ENCODE peak calls at places on chromosomes 6 and 20, in nine cellular contexts. One of them, this sample, is unnamed.

GRCh38 chr20:39946053-39946810 is 742.8 kb downstream of the MAFB start:
- DNase-seq in ovary: no peak
- DNase-seq in left ventricle myocardium inferior: no peak
- DNase-seq in CD8-positive, alpha-beta T cell: no peak
- DNase-seq in lung: no peak
- DNase-seq in CD4-positive, alpha-beta memory T cell: no peak
- DNase-seq in body of pancreas: no peak
- DNase-seq in Peyer's patch: no peak
- DNase-seq in PC-3: no peak
- DNase-seq in this sample: no peak

GRCh38 chr20:37968726-37969401 is 64.4 kb downstream of the TTI1 start:
- DNase-seq in CD8-positive, alpha-beta T cell: no peak
- DNase-seq in CD4-positive, alpha-beta memory T cell: no peak
- DNase-seq in ovary: no peak
- DNase-seq in left ventricle myocardium inferior: no peak
- DNase-seq in Peyer's patch: no peak
- DNase-seq in PC-3: peak; percentile 33
- DNase-seq in lung: no peak
- DNase-seq in body of pancreas: no peak
- DNase-seq in this sample: peak; percentile 21

GRCh38 chr6:151067684-151068596 is 171.8 kb upstream of the AKAP12 start:
- DNase-seq in body of pancreas: peak; percentile 52
- DNase-seq in left ventricle myocardium inferior: peak; percentile 69
- DNase-seq in ovary: peak; percentile 71
- DNase-seq in CD8-positive, alpha-beta T cell: no peak
- DNase-seq in lung: peak; percentile 41
- DNase-seq in CD4-positive, alpha-beta memory T cell: no peak
- DNase-seq in Peyer's patch: peak; percentile 69
- DNase-seq in PC-3: peak; percentile 97
- DNase-seq in this sample: peak; percentile 96

GRCh38 chr6:109165392-109165964 is 70.2 kb downstream of the CEP57L1 start:
- DNase-seq in body of pancreas: no peak
- DNase-seq in left ventricle myocardium inferior: no peak
- DNase-seq in Peyer's patch: peak; percentile 50
- DNase-seq in PC-3: peak; percentile 4
- DNase-seq in ovary: no peak
- DNase-seq in lung: no peak
- DNase-seq in CD8-positive, alpha-beta T cell: no peak
- DNase-seq in CD4-positive, alpha-beta memory T cell: no peak
- DNase-seq in this sample: peak; percentile 47

GRCh38 chr6:91606148-91606901 is 1019.5 kb upstream of the MAP3K7 start:
- DNase-seq in lung: no peak
- DNase-seq in body of pancreas: no peak
- DNase-seq in Peyer's patch: no peak
- DNase-seq in ovary: no peak
- DNase-seq in PC-3: no peak
- DNase-seq in left ventricle myocardium inferior: no peak
- DNase-seq in CD4-positive, alpha-beta memory T cell: no peak
- DNase-seq in CD8-positive, alpha-beta T cell: no peak
- DNase-seq in this sample: no peak

GRCh38 chr6:35429463-35429862 is 22.7 kb upstream of the FANCE start:
- DNase-seq in CD8-positive, alpha-beta T cell: no peak
- DNase-seq in lung: no peak
- DNase-seq in Peyer's patch: no peak
- DNase-seq in body of pancreas: no peak
- DNase-seq in CD4-positive, alpha-beta memory T cell: no peak
- DNase-seq in PC-3: no peak
- DNase-seq in left ventricle myocardium inferior: no peak
- DNase-seq in ovary: no peak
- DNase-seq in this sample: no peak

GRCh38 chr6:14207493-14207892 is 89.9 kb downstream of the CD83 start:
- DNase-seq in CD4-positive, alpha-beta memory T cell: no peak
- DNase-seq in ovary: no peak
- DNase-seq in body of pancreas: no peak
- DNase-seq in Peyer's patch: no peak
- DNase-seq in lung: no peak
- DNase-seq in left ventricle myocardium inferior: no peak
- DNase-seq in PC-3: no peak
- DNase-seq in CD8-positive, alpha-beta T cell: no peak
- DNase-seq in this sample: no peak

GRCh38 chr6:129954749-129955431 is 63.5 kb upstream of the L3MBTL3 start:
- DNase-seq in lung: no peak
- DNase-seq in CD8-positive, alpha-beta T cell: no peak
- DNase-seq in body of pancreas: no peak
- DNase-seq in CD4-positive, alpha-beta memory T cell: no peak
- DNase-seq in PC-3: no peak
- DNase-seq in ovary: no peak
- DNase-seq in Peyer's patch: no peak
- DNase-seq in left ventricle myocardium inferior: no peak
- DNase-seq in this sample: no peak

GRCh38 chr20:4483481-4483880 is 238.2 kb upstream of the PRND start:
- DNase-seq in body of pancreas: no peak
- DNase-seq in left ventricle myocardium inferior: no peak
- DNase-seq in ovary: no peak
- DNase-seq in Peyer's patch: no peak
- DNase-seq in CD4-positive, alpha-beta memory T cell: no peak
- DNase-seq in lung: no peak
- DNase-seq in CD8-positive, alpha-beta T cell: no peak
- DNase-seq in PC-3: peak; percentile 71
- DNase-seq in this sample: no peak

GRCh38 chr20:32737371-32738223 is 5.7 kb downstream of the COMMD7 start:
- DNase-seq in ovary: no peak
- DNase-seq in PC-3: peak; percentile 26
- DNase-seq in body of pancreas: no peak
- DNase-seq in lung: no peak
- DNase-seq in CD4-positive, alpha-beta memory T cell: peak; percentile 78
- DNase-seq in CD8-positive, alpha-beta T cell: no peak
- DNase-seq in left ventricle myocardium inferior: no peak
- DNase-seq in Peyer's patch: no peak
- DNase-seq in this sample: peak; percentile 66

GRCh38 chr20:32743237-32744112 is at the start of gene COMMD7:
- DNase-seq in CD4-positive, alpha-beta memory T cell: peak; percentile 66
- DNase-seq in PC-3: peak; percentile 59
- DNase-seq in CD8-positive, alpha-beta T cell: peak; percentile 40
- DNase-seq in lung: peak; percentile 68
- DNase-seq in Peyer's patch: peak; percentile 83
- DNase-seq in left ventricle myocardium inferior: peak; percentile 66
- DNase-seq in ovary: peak; percentile 80
- DNase-seq in body of pancreas: peak; percentile 72
- DNase-seq in this sample: peak; percentile 22

GRCh38 chr20:32741151-32741550 is 2.1 kb downstream of the COMMD7 start:
- DNase-seq in left ventricle myocardium inferior: no peak
- DNase-seq in body of pancreas: no peak
- DNase-seq in CD4-positive, alpha-beta memory T cell: no peak
- DNase-seq in PC-3: no peak
- DNase-seq in Peyer's patch: no peak
- DNase-seq in CD8-positive, alpha-beta T cell: no peak
- DNase-seq in lung: no peak
- DNase-seq in ovary: no peak
- DNase-seq in this sample: no peak

GRCh38 chr20:32742322-32743236 is 688 bp downstream of the COMMD7 start:
- DNase-seq in CD8-positive, alpha-beta T cell: no peak
- DNase-seq in body of pancreas: no peak
- DNase-seq in left ventricle myocardium inferior: no peak
- DNase-seq in CD4-positive, alpha-beta memory T cell: peak; percentile 12
- DNase-seq in Peyer's patch: peak; percentile 49
- DNase-seq in lung: no peak
- DNase-seq in ovary: no peak
- DNase-seq in PC-3: no peak
- DNase-seq in this sample: no peak
- H3K27ac ChIP-seq in CD8-positive, alpha-beta T cell: peak overlapping the region; percentile 79
- H3K27ac ChIP-seq in body of pancreas: peak overlapping the region; percentile 29
- H3K27ac ChIP-seq in left ventricle myocardium inferior: peak overlapping the region; percentile 89
- H3K27ac ChIP-seq in CD4-positive, alpha-beta memory T cell: peak overlapping the region; percentile 79
- H3K27ac ChIP-seq in Peyer's patch: peak overlapping the region; percentile 87
- H3K27ac ChIP-seq in lung: peak overlapping the region; percentile 90
- H3K27ac ChIP-seq in ovary: peak overlapping the region; percentile 71
- H3K27ac ChIP-seq in PC-3: no peak overlapping the region
- H3K27ac ChIP-seq in this sample: no peak overlapping the region

GRCh38 chr20:51153867-51154707 is 131.2 kb upstream of the KCNG1 start:
- DNase-seq in Peyer's patch: no peak
- DNase-seq in ovary: no peak
- DNase-seq in PC-3: no peak
- DNase-seq in body of pancreas: no peak
- DNase-seq in CD4-positive, alpha-beta memory T cell: no peak
- DNase-seq in left ventricle myocardium inferior: no peak
- DNase-seq in CD8-positive, alpha-beta T cell: no peak
- DNase-seq in lung: no peak
- DNase-seq in this sample: no peak
- H3K27me3 ChIP-seq in Peyer's patch: no peaks in the 10 kb centered on the region
- H3K27me3 ChIP-seq in ovary: no peaks in the 10 kb centered on the region
- H3K27me3 ChIP-seq in PC-3: peaks cover 68% of the 10 kb centered on the region
- H3K27me3 ChIP-seq in body of pancreas: no peaks in the 10 kb centered on the region
- H3K27me3 ChIP-seq in CD4-positive, alpha-beta memory T cell: no peaks in the 10 kb centered on the region
- H3K27me3 ChIP-seq in left ventricle myocardium inferior: peaks cover 97% of the 10 kb centered on the region
- H3K27me3 ChIP-seq in CD8-positive, alpha-beta T cell: no peaks in the 10 kb centered on the region
- H3K27me3 ChIP-seq in lung: no peaks in the 10 kb centered on the region
- H3K27me3 ChIP-seq in this sample: peaks cover 7% of the 10 kb centered on the region

GRCh38 chr20:46757135-46757534 is 47.7 kb downstream of the SLC2A10 start:
- DNase-seq in ovary: no peak
- DNase-seq in PC-3: no peak
- DNase-seq in Peyer's patch: no peak
- DNase-seq in CD4-positive, alpha-beta memory T cell: no peak
- DNase-seq in body of pancreas: no peak
- DNase-seq in left ventricle myocardium inferior: no peak
- DNase-seq in CD8-positive, alpha-beta T cell: no peak
- DNase-seq in lung: no peak
- DNase-seq in this sample: no peak

GRCh38 chr20:46758929-46759669 is 49.6 kb downstream of the SLC2A10 start:
- DNase-seq in Peyer's patch: no peak
- DNase-seq in left ventricle myocardium inferior: no peak
- DNase-seq in lung: no peak
- DNase-seq in PC-3: no peak
- DNase-seq in ovary: no peak
- DNase-seq in CD8-positive, alpha-beta T cell: no peak
- DNase-seq in body of pancreas: no peak
- DNase-seq in CD4-positive, alpha-beta memory T cell: no peak
- DNase-seq in this sample: no peak

GRCh38 chr20:46757754-46758678 is 48.6 kb downstream of the SLC2A10 start:
- DNase-seq in ovary: peak; percentile 53
- DNase-seq in CD8-positive, alpha-beta T cell: peak; percentile 40
- DNase-seq in PC-3: peak; percentile 79
- DNase-seq in CD4-positive, alpha-beta memory T cell: peak; percentile 48
- DNase-seq in lung: peak; percentile 45
- DNase-seq in left ventricle myocardium inferior: peak; percentile 30
- DNase-seq in Peyer's patch: peak; percentile 77
- DNase-seq in body of pancreas: peak; percentile 45
- DNase-seq in this sample: peak; percentile 39

GRCh38 chr20:46755483-46756417 is 46.3 kb downstream of the SLC2A10 start:
- DNase-seq in CD4-positive, alpha-beta memory T cell: no peak
- DNase-seq in PC-3: no peak
- DNase-seq in CD8-positive, alpha-beta T cell: no peak
- DNase-seq in Peyer's patch: no peak
- DNase-seq in lung: no peak
- DNase-seq in left ventricle myocardium inferior: no peak
- DNase-seq in body of pancreas: no peak
- DNase-seq in ovary: no peak
- DNase-seq in this sample: no peak

GRCh38 chr20:46756419-46756818 is 47.0 kb downstream of the SLC2A10 start:
- DNase-seq in CD8-positive, alpha-beta T cell: no peak
- DNase-seq in CD4-positive, alpha-beta memory T cell: no peak
- DNase-seq in Peyer's patch: no peak
- DNase-seq in ovary: no peak
- DNase-seq in body of pancreas: no peak
- DNase-seq in left ventricle myocardium inferior: no peak
- DNase-seq in lung: no peak
- DNase-seq in PC-3: no peak
- DNase-seq in this sample: no peak
- H3K4me3 ChIP-seq in CD8-positive, alpha-beta T cell: no peak overlapping the region
- H3K4me3 ChIP-seq in CD4-positive, alpha-beta memory T cell: no peak overlapping the region
- H3K4me3 ChIP-seq in Peyer's patch: no peak overlapping the region
- H3K4me3 ChIP-seq in ovary: no peak overlapping the region
- H3K4me3 ChIP-seq in body of pancreas: no peak overlapping the region
- H3K4me3 ChIP-seq in left ventricle myocardium inferior: no peak overlapping the region
- H3K4me3 ChIP-seq in lung: no peak overlapping the region
- H3K4me3 ChIP-seq in PC-3: no peak overlapping the region
- H3K4me3 ChIP-seq in this sample: no peak overlapping the region

GRCh38 chr20:36064661-36065426 is 89.7 kb upstream of the EPB41L1 start:
- DNase-seq in lung: peak; percentile 98
- DNase-seq in body of pancreas: peak; percentile 97
- DNase-seq in left ventricle myocardium inferior: peak; percentile 96
- DNase-seq in ovary: peak; percentile 98
- DNase-seq in PC-3: peak; percentile 89
- DNase-seq in Peyer's patch: peak; percentile 98
- DNase-seq in CD8-positive, alpha-beta T cell: peak; percentile 88
- DNase-seq in CD4-positive, alpha-beta memory T cell: peak; percentile 90
- DNase-seq in this sample: peak; percentile 79

GRCh38 chr20:36062799-36063198 is 91.7 kb upstream of the EPB41L1 start:
- DNase-seq in ovary: no peak
- DNase-seq in CD8-positive, alpha-beta T cell: no peak
- DNase-seq in Peyer's patch: no peak
- DNase-seq in lung: no peak
- DNase-seq in PC-3: peak; percentile 71
- DNase-seq in body of pancreas: no peak
- DNase-seq in left ventricle myocardium inferior: no peak
- DNase-seq in CD4-positive, alpha-beta memory T cell: no peak
- DNase-seq in this sample: peak; percentile 40

GRCh38 chr20:36065427-36065998 is 89.0 kb upstream of the EPB41L1 start:
- DNase-seq in CD8-positive, alpha-beta T cell: no peak
- DNase-seq in left ventricle myocardium inferior: no peak
- DNase-seq in CD4-positive, alpha-beta memory T cell: no peak
- DNase-seq in lung: no peak
- DNase-seq in ovary: no peak
- DNase-seq in Peyer's patch: no peak
- DNase-seq in PC-3: no peak
- DNase-seq in body of pancreas: peak; percentile 19
- DNase-seq in this sample: no peak

GRCh38 chr20:36061754-36062153 is 92.8 kb upstream of the EPB41L1 start:
- DNase-seq in ovary: no peak
- DNase-seq in CD4-positive, alpha-beta memory T cell: no peak
- DNase-seq in lung: no peak
- DNase-seq in Peyer's patch: no peak
- DNase-seq in PC-3: no peak
- DNase-seq in CD8-positive, alpha-beta T cell: no peak
- DNase-seq in left ventricle myocardium inferior: peak; percentile 45
- DNase-seq in body of pancreas: no peak
- DNase-seq in this sample: no peak

DNA sequence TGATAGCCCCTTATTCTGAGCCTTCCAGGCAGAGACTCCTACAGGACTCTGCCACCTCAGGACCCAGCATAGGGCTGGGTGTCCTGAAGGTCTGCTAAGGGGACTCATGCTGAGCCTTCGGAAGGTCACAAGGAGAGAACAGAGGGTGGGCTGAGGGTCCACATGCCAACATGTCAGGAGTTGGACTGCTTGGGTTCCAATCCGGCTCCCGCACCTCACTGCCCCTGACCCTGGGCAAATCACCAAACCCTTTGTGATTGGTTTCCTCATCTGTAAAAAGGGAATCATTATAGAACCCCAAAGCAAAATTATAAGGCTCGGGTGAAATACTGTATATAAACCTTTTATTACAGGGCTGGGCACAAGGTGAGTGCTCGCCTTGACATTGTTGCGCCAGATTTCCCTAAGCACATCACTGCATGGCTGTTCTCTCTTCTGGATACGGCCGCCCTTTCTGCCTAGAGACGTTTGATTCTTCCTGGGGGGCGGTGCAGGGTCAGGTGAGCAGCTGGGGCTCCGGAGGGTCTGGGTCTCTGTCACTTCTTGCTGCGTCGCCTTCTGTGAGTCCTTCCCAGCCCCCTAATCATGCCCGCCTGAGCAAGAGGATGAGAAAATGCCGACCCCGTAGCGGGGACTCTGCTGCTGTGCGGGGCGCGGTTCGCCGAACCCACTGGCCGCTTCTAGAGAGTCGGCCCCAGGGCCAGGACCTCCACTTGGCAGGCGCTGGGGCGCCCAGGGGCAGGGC is 90.5 kb upstream of the EPB41L1 start:
- DNase-seq in lung: no peak
- DNase-seq in left ventricle myocardium inferior: no peak
- DNase-seq in Peyer's patch: no peak
- DNase-seq in body of pancreas: no peak
- DNase-seq in PC-3: no peak
- DNase-seq in CD8-positive, alpha-beta T cell: no peak
- DNase-seq in CD4-positive, alpha-beta memory T cell: no peak
- DNase-seq in ovary: no peak
- DNase-seq in this sample: no peak
- H3K27ac ChIP-seq in lung: peak overlapping the region; percentile 95
- H3K27ac ChIP-seq in left ventricle myocardium inferior: peak overlapping the region; percentile 88
- H3K27ac ChIP-seq in Peyer's patch: peak overlapping the region; percentile 96
- H3K27ac ChIP-seq in body of pancreas: peak overlapping the region; percentile 91
- H3K27ac ChIP-seq in PC-3: no peak overlapping the region
- H3K27ac ChIP-seq in CD8-positive, alpha-beta T cell: peak overlapping the region; percentile 44
- H3K27ac ChIP-seq in CD4-positive, alpha-beta memory T cell: peak overlapping the region; percentile 45
- H3K27ac ChIP-seq in ovary: peak overlapping the region; percentile 17
- H3K27ac ChIP-seq in this sample: peak overlapping the region; percentile 15